ENCODE peak calls at places on chromosomes 16 and 17, in seven cellular contexts. One of them, this sample, is unnamed.

GRCh38 chr17:57370051-57370581 is 113.8 kb downstream of the MSI2 start:
- DNase-seq in T-cell: no peak
- DNase-seq in fibroblast of lung: peak
- DNase-seq in AG09309: peak
- DNase-seq in HTR-8/SVneo: peak
- DNase-seq in CD8-positive, alpha-beta T cell: no peak
- DNase-seq in fibroblast of villous mesenchyme: peak
- DNase-seq in this sample: no peak

GRCh38 chr17:20171741-20172377 is 162.7 kb downstream of the SPECC1 start:
- DNase-seq in T-cell: no peak
- DNase-seq in fibroblast of lung: no peak
- DNase-seq in AG09309: no peak
- DNase-seq in HTR-8/SVneo: no peak
- DNase-seq in CD8-positive, alpha-beta T cell: no peak
- DNase-seq in fibroblast of villous mesenchyme: peak
- DNase-seq in this sample: no peak

GRCh38 chr17:4947411-4948165 is 742 bp downstream of the PFN1 start:
- DNase-seq in T-cell: peak
- DNase-seq in fibroblast of lung: peak
- DNase-seq in AG09309: no peak
- DNase-seq in HTR-8/SVneo: no peak
- DNase-seq in CD8-positive, alpha-beta T cell: peak
- DNase-seq in fibroblast of villous mesenchyme: peak
- DNase-seq in this sample: peak

GRCh38 chr16:86292171-86292775 is 218.1 kb upstream of the FOXF1 start:
- DNase-seq in T-cell: no peak
- DNase-seq in fibroblast of lung: no peak
- DNase-seq in AG09309: no peak
- DNase-seq in HTR-8/SVneo: no peak
- DNase-seq in CD8-positive, alpha-beta T cell: no peak
- DNase-seq in fibroblast of villous mesenchyme: no peak
- DNase-seq in this sample: no peak

GRCh38 chr17:13561606-13562270 is 40.0 kb downstream of the HS3ST3A1 start:
- DNase-seq in T-cell: no peak
- DNase-seq in fibroblast of lung: no peak
- DNase-seq in AG09309: no peak
- DNase-seq in HTR-8/SVneo: no peak
- DNase-seq in CD8-positive, alpha-beta T cell: no peak
- DNase-seq in fibroblast of villous mesenchyme: no peak
- DNase-seq in this sample: no peak

GRCh38 chr17:58492238-58493121 is 4.3 kb upstream of the HSF5 start:
- DNase-seq in T-cell: no peak
- DNase-seq in fibroblast of lung: no peak
- DNase-seq in AG09309: no peak
- DNase-seq in HTR-8/SVneo: no peak
- DNase-seq in CD8-positive, alpha-beta T cell: no peak
- DNase-seq in fibroblast of villous mesenchyme: no peak
- DNase-seq in this sample: no peak

GRCh38 chr17:58330997-58331814 is 2.6 kb upstream of the TSPOAP1 start:
- DNase-seq in T-cell: peak
- DNase-seq in fibroblast of lung: no peak
- DNase-seq in AG09309: no peak
- DNase-seq in HTR-8/SVneo: no peak
- DNase-seq in CD8-positive, alpha-beta T cell: peak
- DNase-seq in fibroblast of villous mesenchyme: no peak
- DNase-seq in this sample: peak

GRCh38 chr17:16286947-16287562 is 66.2 kb downstream of the CENPV start:
- DNase-seq in T-cell: no peak
- DNase-seq in fibroblast of lung: no peak
- DNase-seq in AG09309: no peak
- DNase-seq in HTR-8/SVneo: no peak
- DNase-seq in CD8-positive, alpha-beta T cell: no peak
- DNase-seq in fibroblast of villous mesenchyme: peak
- DNase-seq in this sample: no peak

GRCh38 chr16:50771366-50771765 is 29.5 kb downstream of the CYLD start:
- DNase-seq in T-cell: no peak
- DNase-seq in fibroblast of lung: peak
- DNase-seq in AG09309: peak
- DNase-seq in HTR-8/SVneo: no peak
- DNase-seq in CD8-positive, alpha-beta T cell: no peak
- DNase-seq in fibroblast of villous mesenchyme: peak
- DNase-seq in this sample: no peak

GRCh38 chr17:50206604-50207293 is 5.3 kb upstream of the COL1A1 start:
- DNase-seq in T-cell: no peak
- DNase-seq in fibroblast of lung: peak
- DNase-seq in AG09309: no peak
- DNase-seq in HTR-8/SVneo: no peak
- DNase-seq in CD8-positive, alpha-beta T cell: no peak
- DNase-seq in fibroblast of villous mesenchyme: peak
- DNase-seq in this sample: no peak

GRCh38 chr16:68131813-68132706 is 46.9 kb downstream of the NFATC3 start:
- DNase-seq in T-cell: no peak
- DNase-seq in fibroblast of lung: no peak
- DNase-seq in AG09309: no peak
- DNase-seq in HTR-8/SVneo: no peak
- DNase-seq in CD8-positive, alpha-beta T cell: no peak
- DNase-seq in fibroblast of villous mesenchyme: no peak
- DNase-seq in this sample: peak

GRCh38 chr17:40980594-40980993 is 3.5 kb downstream of the KRT40 start:
- DNase-seq in T-cell: no peak
- DNase-seq in fibroblast of lung: no peak
- DNase-seq in AG09309: no peak
- DNase-seq in HTR-8/SVneo: no peak
- DNase-seq in CD8-positive, alpha-beta T cell: no peak
- DNase-seq in fibroblast of villous mesenchyme: peak
- DNase-seq in this sample: no peak

GRCh38 chr17:76263896-76264295 is 1.3 kb upstream of the UBALD2 start:
- DNase-seq in T-cell: no peak
- DNase-seq in fibroblast of lung: no peak
- DNase-seq in AG09309: no peak
- DNase-seq in HTR-8/SVneo: no peak
- DNase-seq in CD8-positive, alpha-beta T cell: no peak
- DNase-seq in fibroblast of villous mesenchyme: no peak
- DNase-seq in this sample: no peak

GRCh38 chr16:69840975-69841374 is 78.8 kb downstream of the WWP2 start:
- DNase-seq in T-cell: no peak
- DNase-seq in fibroblast of lung: no peak
- DNase-seq in AG09309: no peak
- DNase-seq in HTR-8/SVneo: no peak
- DNase-seq in CD8-positive, alpha-beta T cell: no peak
- DNase-seq in fibroblast of villous mesenchyme: no peak
- DNase-seq in this sample: no peak

GRCh38 chr17:78137392-78138203 is 7.0 kb downstream of the TMC8 start:
- DNase-seq in T-cell: no peak
- DNase-seq in fibroblast of lung: no peak
- DNase-seq in AG09309: no peak
- DNase-seq in HTR-8/SVneo: no peak
- DNase-seq in CD8-positive, alpha-beta T cell: no peak
- DNase-seq in fibroblast of villous mesenchyme: no peak
- DNase-seq in this sample: no peak

GRCh38 chr17:7191571-7192270 is 12.6 kb upstream of the ASGR1 start:
- DNase-seq in T-cell: no peak
- DNase-seq in fibroblast of lung: no peak
- DNase-seq in AG09309: no peak
- DNase-seq in HTR-8/SVneo: peak
- DNase-seq in CD8-positive, alpha-beta T cell: no peak
- DNase-seq in fibroblast of villous mesenchyme: no peak
- DNase-seq in this sample: no peak

GRCh38 chr17:39754958-39755549 is 17.3 kb downstream of the GRB7 start:
- DNase-seq in T-cell: no peak
- DNase-seq in fibroblast of lung: no peak
- DNase-seq in AG09309: no peak
- DNase-seq in HTR-8/SVneo: no peak
- DNase-seq in CD8-positive, alpha-beta T cell: no peak
- DNase-seq in fibroblast of villous mesenchyme: no peak
- DNase-seq in this sample: no peak

GRCh38 chr17:19897108-19897854 is 29.5 kb upstream of the ULK2 start:
- DNase-seq in T-cell: no peak
- DNase-seq in fibroblast of lung: peak
- DNase-seq in AG09309: no peak
- DNase-seq in HTR-8/SVneo: no peak
- DNase-seq in CD8-positive, alpha-beta T cell: no peak
- DNase-seq in fibroblast of villous mesenchyme: peak
- DNase-seq in this sample: no peak

GRCh38 chr16:30185683-30186421 is 2.5 kb downstream of the CORO1A start:
- DNase-seq in T-cell: peak
- DNase-seq in fibroblast of lung: no peak
- DNase-seq in AG09309: no peak
- DNase-seq in HTR-8/SVneo: no peak
- DNase-seq in CD8-positive, alpha-beta T cell: peak
- DNase-seq in fibroblast of villous mesenchyme: no peak
- DNase-seq in this sample: peak

GRCh38 chr16:89924298-89924924 is 1.3 kb downstream of the TUBB3 start:
- DNase-seq in T-cell: peak
- DNase-seq in fibroblast of lung: peak
- DNase-seq in AG09309: no peak
- DNase-seq in HTR-8/SVneo: no peak
- DNase-seq in CD8-positive, alpha-beta T cell: no peak
- DNase-seq in fibroblast of villous mesenchyme: peak
- DNase-seq in this sample: peak

This sample was measured in effector CD4-positive, alpha-beta T cell.